ENCODE peak calls at places on chromosomes 3 and 15, in nine cellular contexts. C is fibroblast of lung; B is GM23248; O is prostate gland; Q is omental fat pad; G is NCI-H1092 treated with DMSO at 0.1 percent for 48 hours; R is activated CD8-positive, alpha-beta T cell treated with anti-CD3 and anti-CD28 coated beads, Interleukin-2, amount 10 ng/mL, durations not matched to agents 7 days and 5 days; A is LNCaP clone FGC; U is H54. H is an unnamed sample.

GRCh38 chr3:171428321-171428787 is 31.9 kb downstream of the TNIK start:
- DNase-seq in C (no peak), B (no peak), O (no peak), Q (no peak), G (no peak), R (peak; percentile 44), A (no peak), U (no peak), H (no peak)

GRCh38 chr3:142981108-142981507 is 17.6 kb upstream of the PAQR9 start:
- DNase-seq in C (no peak), B (no peak), O (no peak), Q (no peak), G (no peak), R (no peak), A (no peak), U (no peak), H (no peak)

GRCh38 chr15:41928637-41929620 is 35.1 kb upstream of the SPTBN5 start:
- DNase-seq in C (no peak), B (no peak), O (no peak), Q (no peak), G (no peak), R (no peak), A (peak; percentile 74), U (no peak), H (no peak)

GRCh38 chr15:61449306-61449705 is 220.2 kb upstream of the RORA start:
- DNase-seq in C (no peak), B (no peak), O (no peak), Q (no peak), G (no peak), R (no peak), A (no peak), U (no peak), H (no peak)

GRCh38 chr3:177878192-177878591 is 658.0 kb upstream of the KCNMB2 start:
- DNase-seq in C (peak; percentile 22), B (peak; percentile 1), O (no peak), Q (no peak), G (no peak), R (no peak), A (no peak), U (no peak), H (no peak)

GRCh38 chr15:74174216-74174965 is 881 bp downstream of the ISLR start:
- DNase-seq in C (no peak), B (peak; percentile 59), O (no peak), Q (no peak), G (no peak), R (no peak), A (no peak), U (no peak), H (no peak)

GRCh38 chr3:46276497-46277099 is 34.3 kb downstream of the CCR3 start:
- DNase-seq in C (no peak), B (peak; percentile 9), O (peak; percentile 29), Q (no peak), G (peak; percentile 3), R (peak; percentile 89), A (no peak), U (peak; percentile 24), H (peak; percentile 69)

GRCh38 chr15:39079296-39079834 is 501.5 kb upstream of the THBS1 start:
- DNase-seq in C (peak; percentile 95), B (peak; percentile 71), O (no peak), Q (no peak), G (no peak), R (no peak), A (no peak), U (peak; percentile 15), H (peak; percentile 87)

GRCh38 chr15:81024891-81025290 is 24.2 kb downstream of the TLNRD1 start:
- DNase-seq in C (no peak), B (no peak), O (no peak), Q (no peak), G (no peak), R (no peak), A (no peak), U (no peak), H (no peak)

GRCh38 chr3:23623841-23624240 is 181.9 kb upstream of the UBE2E1 start:
- DNase-seq in C (peak; percentile 48), B (no peak), O (no peak), Q (no peak), G (no peak), R (no peak), A (no peak), U (no peak), H (no peak)

GRCh38 chr3:51798561-51798960 is 19.5 kb upstream of the IQCF6 start:
- DNase-seq in C (no peak), B (no peak), O (no peak), Q (no peak), G (no peak), R (no peak), A (no peak), U (no peak), H (no peak)

GRCh38 chr3:49779378-49780079 is 6.8 kb downstream of the IP6K1 start:
- DNase-seq in C (no peak), B (no peak), O (no peak), Q (no peak), G (no peak), R (no peak), A (no peak), U (no peak), H (no peak)

GRCh38 chr3:69180869-69181591 is 58.6 kb upstream of the LMOD3 start:
- DNase-seq in C (no peak), B (no peak), O (no peak), Q (no peak), G (no peak), R (no peak), A (no peak), U (no peak), H (no peak)

GRCh38 chr15:69807752-69808151 is 290.0 kb downstream of the TLE3 start:
- DNase-seq in C (peak; percentile 26), B (peak; percentile 71), O (peak; percentile 35), Q (no peak), G (no peak), R (no peak), A (peak; percentile 69), U (peak; percentile 51), H (peak; percentile 92)

GRCh38 chr3:98799479-98799878 is 36.3 kb downstream of the ST3GAL6 start:
- DNase-seq in C (no peak), B (no peak), O (no peak), Q (no peak), G (no peak), R (no peak), A (no peak), U (no peak), H (no peak)

GRCh38 chr3:88150371-88150770 is 612 bp downstream of the C3orf38 start:
- DNase-seq in C (peak; percentile 13), B (peak; percentile 66), O (no peak), Q (no peak), G (no peak), R (peak; percentile 41), A (no peak), U (no peak), H (no peak)

GRCh38 chr3:4722103-4722502 is 229.0 kb downstream of the ITPR1 start:
- DNase-seq in C (peak; percentile 83), B (peak; percentile 87), O (peak; percentile 43), Q (no peak), G (peak; percentile 66), R (peak; percentile 61), A (no peak), U (peak; percentile 44), H (peak; percentile 87)

GRCh38 chr15:75195122-75195765 is 6.4 kb upstream of the C15orf39 start:
- DNase-seq in C (peak; percentile 32), B (no peak), O (no peak), Q (no peak), G (peak; percentile 91), R (no peak), A (no peak), U (no peak), H (no peak)

GRCh38 chr3:134516905-134517304 is 31.0 kb downstream of the CEP63 start:
- DNase-seq in C (no peak), B (no peak), O (no peak), Q (no peak), G (no peak), R (no peak), A (no peak), U (no peak), H (no peak)

GRCh38 chr3:22245817-22246583 is 495.0 kb upstream of the ZNF385D start:
- DNase-seq in C (no peak), B (peak; percentile 4), O (no peak), Q (no peak), G (no peak), R (no peak), A (no peak), U (no peak), H (peak; percentile 11)

GRCh38 chr3:11470031-11470853 is 173.5 kb downstream of the VGLL4 start:
- DNase-seq in C (no peak), B (peak; percentile 16), O (no peak), Q (no peak), G (no peak), R (no peak), A (no peak), U (no peak), H (no peak)

GRCh38 chr15:77966540-77967290 is 110.8 kb downstream of the TBC1D2B start:
- DNase-seq in C (peak; percentile 40), B (peak; percentile 64), O (no peak), Q (no peak), G (peak; percentile 34), R (peak; percentile 66), A (no peak), U (no peak), H (peak; percentile 61)

GRCh38 chr3:42263354-42264346 is 2.3 kb downstream of the CCK start:
- DNase-seq in C (no peak), B (peak; percentile 51), O (no peak), Q (no peak), G (peak; percentile 32), R (no peak), A (no peak), U (no peak), H (no peak)

GRCh38 chr15:100189849-100190248 is 151.9 kb downstream of the ADAMTS17 start:
- DNase-seq in C (peak; percentile 48), B (no peak), O (no peak), Q (no peak), G (no peak), R (no peak), A (no peak), U (no peak), H (peak; percentile 23)

GRCh38 chr3:197335428-197336132 is 37.2 kb upstream of the DLG1 start:
- DNase-seq in C (peak; percentile 62), B (no peak), O (no peak), Q (no peak), G (no peak), R (no peak), A (no peak), U (no peak), H (no peak)

GRCh38 chr3:150879141-150879540 is 26.1 kb downstream of the MINDY4B start:
- DNase-seq in C (no peak), B (no peak), O (no peak), Q (no peak), G (no peak), R (no peak), A (no peak), U (no peak), H (no peak)

GRCh38 chr15:81507831-81508230 is 133.8 kb upstream of the TMC3 start:
- DNase-seq in C (no peak), B (no peak), O (no peak), Q (no peak), G (no peak), R (no peak), A (no peak), U (no peak), H (peak; percentile 24)

GRCh38 chr3:169122407-169122806 is 541.1 kb downstream of the MECOM start:
- DNase-seq in C (no peak), B (no peak), O (no peak), Q (no peak), G (no peak), R (no peak), A (no peak), U (no peak), H (no peak)